ENCODE peak calls at places on chromosomes 6 and 20, in seven cellular contexts. S, O, W, H, J, C and X are unnamed samples.
A peak's percentile ranks its signal among the peaks of the same experiment; 100 is the strongest.

GRCh38 chr20:17616480-17617211 is 46.8 kb downstream of the DSTN start:
- DNase-seq in W (peak; percentile 23), S (no peak), O (no peak), J (no peak), C (no peak), H (peak; percentile 16), X (no peak)

GRCh38 chr6:121934461-121934860 is 465.0 kb upstream of the HSF2 start:
- DNase-seq in W (no peak), S (no peak), C (no peak), O (no peak), H (no peak), J (no peak), X (no peak)

GRCh38 chr6:56890683-56891429 is 64.1 kb upstream of the BEND6 start:
- DNase-seq in C (no peak), S (peak; percentile 92), W (no peak), J (peak; percentile 88), H (no peak), O (no peak), X (no peak)

GRCh38 chr6:43129434-43130194 is 41.5 kb upstream of the SRF start:
- DNase-seq in W (no peak), S (no peak), C (no peak), O (peak; percentile 79), J (peak; percentile 50), H (no peak), X (no peak)

GRCh38 chr6:11425431-11425871 is 112.1 kb upstream of the TMEM170B start:
- DNase-seq in O (peak; percentile 42), C (no peak), S (no peak), H (no peak), W (no peak), J (no peak), X (no peak)

GRCh38 chr6:12849420-12850200 is 133.0 kb downstream of the PHACTR1 start:
- DNase-seq in J (peak; percentile 35), O (no peak), C (no peak), H (no peak), W (no peak), S (no peak), X (no peak)

GRCh38 chr6:50443144-50443543 is 270.2 kb upstream of the TFAP2D start:
- DNase-seq in H (no peak), J (no peak), C (no peak), W (no peak), O (no peak), S (no peak), X (no peak)

GRCh38 chr6:107209406-107209939 is 94.2 kb upstream of the BEND3 start:
- DNase-seq in S (no peak), W (no peak), C (no peak), O (no peak), H (no peak), J (no peak), X (no peak)

GRCh38 chr6:160358225-160359119 is 10.3 kb downstream of the SLC22A3 start:
- DNase-seq in H (no peak), J (no peak), W (no peak), O (no peak), C (no peak), S (no peak), X (no peak)

GRCh38 chr20:62776692-62777527 is 19.4 kb upstream of the MRGBP start:
- DNase-seq in H (no peak), W (peak; percentile 81), S (peak; percentile 21), O (peak; percentile 67), C (no peak), J (no peak), X (no peak)

GRCh38 chr20:17542993-17543412 is 11.8 kb upstream of the BFSP1 start:
- DNase-seq in O (no peak), S (no peak), W (no peak), C (no peak), J (peak; percentile 88), H (no peak), X (no peak)

GRCh38 chr20:21322921-21323321 is 19.8 kb downstream of the XRN2 start:
- DNase-seq in W (no peak), J (no peak), S (no peak), O (no peak), C (no peak), H (no peak), X (no peak)

GRCh38 chr20:59495894-59496510 is 108.3 kb upstream of the PHACTR3 start:
- DNase-seq in W (peak; percentile 85), C (peak; percentile 27), J (peak; percentile 72), S (no peak), H (peak; percentile 36), O (peak; percentile 84), X (no peak)

GRCh38 chr6:128409003-128409402 is 111.4 kb downstream of the PTPRK start:
- DNase-seq in C (no peak), S (no peak), W (no peak), O (no peak), J (no peak), H (no peak), X (no peak)

GRCh38 chr20:17969884-17970409 is 1.1 kb downstream of the MGME1 start:
- DNase-seq in H (peak; percentile 28), O (peak; percentile 39), C (peak; percentile 27), J (peak; percentile 53), W (no peak), S (no peak), X (no peak)

GRCh38 chr6:8166156-8166555 is 63.8 kb upstream of the EEF1E1 start:
- DNase-seq in W (no peak), H (no peak), O (no peak), S (no peak), C (no peak), J (no peak), X (no peak)

GRCh38 chr6:149248688-149249369 is 68.7 kb upstream of the TAB2 start:
- DNase-seq in C (no peak), S (no peak), W (no peak), H (no peak), J (no peak), O (no peak), X (no peak)

GRCh38 chr20:7843613-7844012 is 96.6 kb downstream of the HAO1 start:
- DNase-seq in C (no peak), H (no peak), S (no peak), O (no peak), W (no peak), J (peak; percentile 91), X (no peak)

GRCh38 chr6:53928641-53929339 is 134.0 kb downstream of the LRRC1 start:
- DNase-seq in H (no peak), C (no peak), S (no peak), O (no peak), W (no peak), J (no peak), X (no peak)

GRCh38 chr6:72911463-72912153 is 289.7 kb downstream of the KCNQ5 start:
- DNase-seq in H (no peak), J (peak; percentile 80), O (no peak), S (no peak), C (no peak), W (no peak), X (no peak)

GRCh38 chr6:62013719-62014118 is 272.3 kb downstream of the KHDRBS2 start:
- DNase-seq in W (no peak), H (no peak), S (no peak), J (no peak), C (no peak), O (no peak), X (no peak)

GRCh38 chr6:126063512-126064146 is 77.3 kb downstream of the TRMT11 start:
- DNase-seq in H (no peak), O (no peak), S (no peak), C (no peak), J (no peak), W (no peak), X (no peak)

GRCh38 chr6:90458353-90459224 is 128.3 kb downstream of the MAP3K7 start:
- DNase-seq in O (no peak), S (no peak), C (no peak), J (peak; percentile 27), W (no peak), H (no peak), X (no peak)

GRCh38 chr20:63750807-63751470 is 11.4 kb downstream of the SLC2A4RG start:
- DNase-seq in H (no peak), O (peak; percentile 57), C (no peak), J (no peak), W (peak; percentile 55), S (no peak), X (no peak)

GRCh38 chr6:127404133-127404532 is 55.1 kb downstream of the KIAA0408 start:
- DNase-seq in C (no peak), W (no peak), O (no peak), J (no peak), H (no peak), S (no peak), X (no peak)

GRCh38 chr6:152189736-152190135 is 382.3 kb downstream of the ESR1 start:
- DNase-seq in W (no peak), C (no peak), O (no peak), J (peak; percentile 22), H (no peak), S (no peak), X (no peak)

GRCh38 chr6:56866917-56867522 is 87.9 kb upstream of the BEND6 start:
- DNase-seq in S (no peak), C (no peak), W (no peak), O (no peak), J (peak; percentile 31), H (no peak), X (no peak)

GRCh38 chr6:37992749-37993148 is 173.2 kb downstream of the ZFAND3 start:
- DNase-seq in J (no peak), S (no peak), W (no peak), O (no peak), C (no peak), H (no peak), X (no peak)
- H3K27ac ChIP-seq in J (no peak overlapping the region), S (no peak overlapping the region), W (no peak overlapping the region), O (no peak overlapping the region), C (no peak overlapping the region), H (no peak overlapping the region), X (no peak overlapping the region)

GRCh38 chr6:36113701-36114100 is 16.6 kb upstream of the MAPK13 start:
- DNase-seq in S (no peak), H (no peak), C (no peak), J (no peak), W (no peak), O (peak; percentile 29), X (no peak)
- H3K27ac ChIP-seq in S (peak overlapping the region; percentile 58), H (no peak overlapping the region), C (no peak overlapping the region), J (no peak overlapping the region), W (no peak overlapping the region), O (no peak overlapping the region), X (no peak overlapping the region)

GRCh38 chr20:35320396-35321126 is 28.3 kb upstream of the FAM83C start:
- DNase-seq in S (no peak), W (no peak), C (no peak), H (no peak), O (peak; percentile 33), J (no peak), X (no peak)
- H3K27ac ChIP-seq in S (no peak overlapping the region), W (no peak overlapping the region), C (no peak overlapping the region), H (no peak overlapping the region), O (no peak overlapping the region), J (peak overlapping the region; percentile 37), X (no peak overlapping the region)

DNA sequence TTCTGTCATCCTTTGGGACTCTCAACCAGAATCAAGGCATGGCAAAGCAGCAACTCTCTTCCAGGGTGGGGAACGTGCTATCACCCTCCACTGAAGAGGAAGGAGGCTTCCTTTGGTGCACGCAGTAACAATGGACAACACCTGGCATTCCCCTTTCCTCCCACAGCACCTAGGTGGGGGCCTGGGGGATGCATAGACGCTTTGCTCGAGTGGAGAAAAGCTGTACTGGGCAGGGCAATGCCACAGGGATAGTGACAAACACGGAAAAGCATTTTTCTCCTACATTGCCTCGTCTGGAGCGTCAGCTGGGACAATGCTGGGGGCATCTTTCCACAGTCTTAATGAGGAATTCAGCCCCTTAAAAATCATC is 82.9 kb downstream of the GMPR start:
- DNase-seq in H (no peak), W (no peak), C (no peak), J (no peak), O (no peak), S (no peak), X (no peak)
- H3K27ac ChIP-seq in H (peak overlapping the region; percentile 14), W (no peak overlapping the region), C (peak overlapping the region; percentile 92), J (no peak overlapping the region), O (no peak overlapping the region), S (no peak overlapping the region), X (peak overlapping the region; percentile 79)